ENCODE peak calls at places on chromosomes 2 and 18, in six cellular contexts. L, C, J, B, Y and N are unnamed samples.

GRCh38 chr2:160570386-160570785 is 76.8 kb upstream of the RBMS1 start:
- DNase-seq in B (no peak), J (no peak), L (no peak), C (no peak), Y (no peak), N (no peak)

GRCh38 chr2:17813015-17813741 is 3.1 kb upstream of the MSGN1 start:
- DNase-seq in Y (peak; percentile 92), C (peak; percentile 45), B (peak; percentile 2), L (no peak), J (no peak), N (no peak)

GRCh38 chr18:78973357-78974083 is 6.1 kb upstream of the SALL3 start:
- DNase-seq in L (no peak), B (no peak), Y (no peak), J (no peak), C (no peak), N (no peak)

GRCh38 chr18:46353460-46353859 is 249.3 kb downstream of the HAUS1 start:
- DNase-seq in J (no peak), C (no peak), L (no peak), Y (no peak), B (no peak), N (no peak)

GRCh38 chr2:96869281-96869823 is 528 bp downstream of the SEMA4C start:
- DNase-seq in L (no peak), B (peak; percentile 88), J (no peak), Y (no peak), C (peak; percentile 84), N (peak; percentile 59)

GRCh38 chr2:85811173-85811849 is 57.5 kb downstream of the ATOH8 start:
- DNase-seq in C (peak; percentile 70), L (no peak), Y (peak; percentile 32), B (peak; percentile 82), J (no peak), N (no peak)

GRCh38 chr18:50581517-50581916 is 21.6 kb downstream of the MAPK4 start:
- DNase-seq in Y (no peak), C (no peak), J (no peak), L (no peak), B (no peak), N (no peak)

GRCh38 chr18:58005885-58006523 is 38.0 kb upstream of the NEDD4L start:
- DNase-seq in J (no peak), B (no peak), C (peak; percentile 78), Y (peak; percentile 92), L (no peak), N (peak; percentile 16)

GRCh38 chr2:186309901-186310300 is 176.2 kb upstream of the ZC3H15 start:
- DNase-seq in J (no peak), L (no peak), B (no peak), Y (no peak), C (peak; percentile 16), N (no peak)

GRCh38 chr2:238066218-238066617 is 5.4 kb downstream of the SCLY start:
- DNase-seq in L (no peak), J (no peak), C (no peak), Y (no peak), B (peak; percentile 59), N (no peak)

GRCh38 chr2:94984964-94985575 is 40.4 kb upstream of the MAL start:
- DNase-seq in L (no peak), C (no peak), J (no peak), B (no peak), Y (peak; percentile 10), N (no peak)

GRCh38 chr2:94987074-94988020 is 38.2 kb upstream of the MAL start:
- DNase-seq in L (no peak), B (peak; percentile 68), C (no peak), Y (no peak), J (no peak), N (no peak)

GRCh38 chr2:94985636-94986035 is 39.9 kb upstream of the MAL start:
- DNase-seq in L (no peak), B (no peak), J (no peak), Y (no peak), C (no peak), N (no peak)

GRCh38 chr2:94982661-94983060 is 42.8 kb upstream of the MAL start:
- DNase-seq in Y (peak; percentile 33), C (peak; percentile 30), J (no peak), L (no peak), B (no peak), N (no peak)

GRCh38 chr2:94986392-94986963 is 39.0 kb upstream of the MAL start:
- DNase-seq in Y (peak; percentile 54), C (peak; percentile 56), L (peak; percentile 13), J (peak; percentile 66), B (no peak), N (peak; percentile 29)
- TF ChIP-seq CTCF in Y (peak; percentile 79), C (peak; percentile 85), L (peak; percentile 82), J (peak; percentile 34), B (peak; percentile 77), N (peak; percentile 78)

GRCh38 chr2:12326449-12327190 is 390.1 kb upstream of the TRIB2 start:
- DNase-seq in Y (no peak), C (no peak), J (peak; percentile 23), B (no peak), L (no peak), N (no peak)
- TF ChIP-seq CTCF in Y (peak; percentile 43), C (no peak), J (peak; percentile 19), B (no peak), L (no peak), N (no peak)

GRCh38 chr2:127640082-127641072 is 5.6 kb upstream of the GPR17 start:
- DNase-seq in L (no peak), Y (no peak), C (no peak), B (no peak), J (peak; percentile 76), N (no peak)
- TF ChIP-seq CTCF in L (no peak), Y (no peak), C (no peak), B (peak; percentile 39), J (no peak), N (no peak)

DNA sequence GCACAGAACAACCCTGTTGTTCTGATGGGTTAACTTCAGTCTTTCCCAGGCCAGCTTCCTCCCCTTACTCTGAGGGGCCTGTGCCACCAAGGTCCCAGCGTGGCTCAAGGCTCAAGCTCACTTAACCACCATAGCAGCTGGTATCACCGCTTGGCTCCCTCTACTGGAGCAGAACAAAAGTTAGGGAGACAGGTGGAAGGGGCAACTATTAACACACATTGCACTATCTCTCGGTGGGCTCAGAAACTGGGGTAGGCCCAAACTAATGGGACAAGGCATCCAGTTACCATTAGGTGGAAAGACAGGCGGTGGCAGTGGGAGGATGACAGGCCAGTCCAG is 88.7 kb upstream of the ATL2 start:
- DNase-seq in Y (peak; percentile 49), J (peak; percentile 56), B (no peak), C (peak; percentile 25), L (peak; percentile 19), N (no peak)
- TF ChIP-seq CTCF in Y (peak; percentile 74), J (peak; percentile 39), B (peak; percentile 51), C (peak; percentile 28), L (peak; percentile 71), N (peak; percentile 48)

GRCh38 chr18:65091737-65092329 is 659.0 kb upstream of the CDH7 start:
- DNase-seq in L (no peak), J (peak; percentile 1), B (no peak), C (peak; percentile 2), Y (peak; percentile 45), N (no peak)
- TF ChIP-seq CTCF in L (peak; percentile 38), J (no peak), B (peak; percentile 56), C (no peak), Y (peak; percentile 48), N (no peak)